ENCODE peak calls at places on chromosomes 16 and 17, in eight cellular contexts. Y, E, D, R, H, U, P and N are unnamed samples.

GRCh38 chr17:47188266-47188665 is 829 bp downstream of the CDC27 start:
- DNase-seq in Y (no peak), E (no peak), D (no peak), R (peak), H (no peak), U (no peak), P (no peak), N (no peak)

GRCh38 chr17:68061512-68062313 is 26.2 kb downstream of the KPNA2 start:
- DNase-seq in Y (no peak), E (no peak), D (no peak), R (no peak), H (peak), U (peak), P (peak), N (no peak)

GRCh38 chr17:28493467-28493866 is 12.7 kb upstream of the FOXN1 start:
- DNase-seq in Y (no peak), E (no peak), D (peak), R (peak), H (no peak), U (no peak), P (no peak), N (peak)

GRCh38 chr17:49502258-49502657 is 7.2 kb downstream of the NGFR start:
- DNase-seq in Y (no peak), E (no peak), D (no peak), R (no peak), H (no peak), U (no peak), P (no peak), N (no peak)

GRCh38 chr17:75260679-75261335 is 599 bp downstream of the GGA3 start:
- DNase-seq in Y (no peak), E (no peak), D (no peak), R (no peak), H (no peak), U (no peak), P (no peak), N (no peak)

GRCh38 chr17:17084941-17085340 is 42.7 kb downstream of the MPRIP start:
- DNase-seq in Y (peak), E (no peak), D (peak), R (no peak), H (no peak), U (peak), P (no peak), N (no peak)

GRCh38 chr16:79329967-79330366 is 270.6 kb downstream of the MAF start:
- DNase-seq in Y (no peak), E (no peak), D (no peak), R (no peak), H (no peak), U (no peak), P (no peak), N (no peak)

GRCh38 chr17:12358477-12358876 is 307.2 kb upstream of the MYOCD start:
- DNase-seq in Y (no peak), E (no peak), D (peak), R (peak), H (no peak), U (no peak), P (no peak), N (no peak)

GRCh38 chr16:48526058-48526957 is 83.7 kb downstream of the N4BP1 start:
- DNase-seq in Y (no peak), E (no peak), D (peak), R (no peak), H (no peak), U (peak), P (peak), N (no peak)

GRCh38 chr17:34633351-34633750 is 54.0 kb downstream of the TMEM132E start:
- DNase-seq in Y (no peak), E (no peak), D (peak), R (no peak), H (no peak), U (no peak), P (no peak), N (no peak)

GRCh38 chr17:41792835-41793748 is 6.6 kb upstream of the JUP start:
- DNase-seq in Y (no peak), E (no peak), D (peak), R (peak), H (peak), U (no peak), P (no peak), N (no peak)

GRCh38 chr17:71455219-71455618 is 665.6 kb upstream of the SOX9 start:
- DNase-seq in Y (no peak), E (no peak), D (no peak), R (no peak), H (no peak), U (no peak), P (no peak), N (no peak)

GRCh38 chr16:55502801-55503366 is 6.0 kb upstream of the LPCAT2 start:
- DNase-seq in Y (peak), E (no peak), D (peak), R (peak), H (peak), U (peak), P (no peak), N (peak)

GRCh38 chr17:34758747-34759146 is 179.4 kb downstream of the TMEM132E start:
- DNase-seq in Y (no peak), E (no peak), D (no peak), R (no peak), H (no peak), U (peak), P (peak), N (no peak)

GRCh38 chr16:78993342-78993741 is 607.2 kb downstream of the MAF start:
- DNase-seq in Y (no peak), E (no peak), D (no peak), R (no peak), H (peak), U (no peak), P (no peak), N (no peak)

GRCh38 chr17:74457146-74457819 is 9.2 kb upstream of the CD300A start:
- DNase-seq in Y (peak), E (peak), D (no peak), R (peak), H (peak), U (peak), P (no peak), N (peak)

GRCh38 chr17:4483012-4483840 is 15.5 kb upstream of the SPNS2 start:
- DNase-seq in Y (no peak), E (no peak), D (peak), R (no peak), H (peak), U (no peak), P (no peak), N (no peak)

GRCh38 chr17:36703860-36704266 is 102.5 kb downstream of the MRM1 start:
- DNase-seq in Y (peak), E (peak), D (no peak), R (peak), H (peak), U (no peak), P (no peak), N (peak)
- TF ChIP-seq CTCF in Y (no peak), E (no peak), D (no peak), R (no peak), H (no peak), U (no peak), P (no peak), N (no peak)

DNA sequence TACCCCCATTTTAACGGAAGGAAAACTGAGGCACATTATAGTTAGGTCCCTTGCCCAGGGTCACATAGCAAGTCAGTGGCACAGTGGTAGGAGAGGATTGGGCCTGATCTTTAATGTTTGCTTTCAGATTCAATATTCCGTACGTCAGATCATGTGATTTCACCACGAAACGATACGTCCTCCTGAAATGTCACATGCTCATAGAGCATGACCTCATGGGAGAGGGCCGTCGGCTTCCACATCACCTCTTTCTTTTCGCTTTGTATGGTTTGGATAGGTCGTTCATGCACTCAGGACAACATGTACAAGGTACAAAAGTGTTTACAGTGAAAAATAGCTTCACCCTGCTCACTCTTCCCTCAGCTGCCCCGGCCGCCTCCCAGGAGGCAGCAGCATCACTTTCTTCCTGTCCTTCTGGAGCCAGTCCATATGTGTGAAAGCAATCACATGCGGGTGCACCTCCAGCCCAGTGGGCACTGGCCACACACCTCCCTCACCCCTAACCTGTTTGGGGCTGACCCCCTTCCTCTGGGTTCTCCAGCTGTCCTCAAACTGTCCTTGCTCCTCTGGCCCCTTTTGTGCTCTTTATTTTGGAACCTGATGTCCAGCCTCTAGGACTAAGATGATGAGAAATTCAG is 199.9 kb downstream of the FOXL1 start:
- DNase-seq in Y (no peak), E (no peak), D (no peak), R (no peak), H (no peak), U (peak), P (no peak), N (no peak)
- TF ChIP-seq CTCF in Y (no peak), E (no peak), D (no peak), R (no peak), H (no peak), U (no peak), P (no peak), N (no peak)

GRCh38 chr16:89574681-89575246 is 794 bp upstream of the CPNE7 start:
- DNase-seq in Y (no peak), E (peak), D (peak), R (peak), H (no peak), U (no peak), P (no peak), N (peak)
- TF ChIP-seq CTCF in Y (no peak), E (peak), D (peak), R (peak), H (peak), U (no peak), P (peak), N (peak)

DNA sequence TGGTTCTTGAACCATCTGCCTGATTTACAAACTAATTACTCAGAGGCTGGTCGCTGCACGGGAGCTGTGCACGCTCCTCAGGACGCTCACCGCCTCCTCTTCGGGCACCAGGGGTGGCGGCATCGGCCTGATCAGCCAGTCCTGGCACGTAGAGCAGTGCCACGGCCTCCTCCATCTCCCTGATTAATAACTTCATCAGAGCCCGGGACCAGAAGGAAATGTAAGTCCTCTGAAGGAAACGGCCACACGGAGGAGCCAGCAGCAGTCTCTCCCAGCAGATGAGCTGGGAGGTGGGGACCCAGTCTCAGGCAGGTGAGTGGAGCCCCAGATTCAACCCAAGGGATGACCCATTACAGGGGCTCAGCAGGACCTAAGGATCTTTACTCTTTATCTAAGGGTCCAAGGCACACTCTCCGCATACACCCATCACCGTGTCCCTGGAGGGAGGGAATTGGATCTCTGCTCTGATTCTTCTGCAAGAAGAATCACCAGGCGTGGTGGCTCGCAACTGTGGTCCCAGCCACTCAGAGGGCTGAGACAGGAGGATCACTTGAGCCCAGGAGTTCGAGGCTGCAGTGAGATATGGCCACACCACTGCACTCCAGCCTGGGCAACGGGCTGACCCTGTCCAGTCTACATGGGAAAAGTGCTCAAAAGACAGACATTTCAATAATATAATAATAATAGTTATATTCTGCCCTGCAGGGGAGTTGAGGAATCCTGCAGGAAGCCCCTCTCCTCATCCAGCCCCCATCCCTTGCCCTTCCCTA is 366.5 kb downstream of the SEC14L1 start:
- DNase-seq in Y (peak), E (no peak), D (no peak), R (no peak), H (peak), U (no peak), P (no peak), N (no peak)
- TF ChIP-seq CTCF in Y (no peak), E (no peak), D (no peak), R (no peak), H (no peak), U (no peak), P (no peak), N (no peak)

DNA sequence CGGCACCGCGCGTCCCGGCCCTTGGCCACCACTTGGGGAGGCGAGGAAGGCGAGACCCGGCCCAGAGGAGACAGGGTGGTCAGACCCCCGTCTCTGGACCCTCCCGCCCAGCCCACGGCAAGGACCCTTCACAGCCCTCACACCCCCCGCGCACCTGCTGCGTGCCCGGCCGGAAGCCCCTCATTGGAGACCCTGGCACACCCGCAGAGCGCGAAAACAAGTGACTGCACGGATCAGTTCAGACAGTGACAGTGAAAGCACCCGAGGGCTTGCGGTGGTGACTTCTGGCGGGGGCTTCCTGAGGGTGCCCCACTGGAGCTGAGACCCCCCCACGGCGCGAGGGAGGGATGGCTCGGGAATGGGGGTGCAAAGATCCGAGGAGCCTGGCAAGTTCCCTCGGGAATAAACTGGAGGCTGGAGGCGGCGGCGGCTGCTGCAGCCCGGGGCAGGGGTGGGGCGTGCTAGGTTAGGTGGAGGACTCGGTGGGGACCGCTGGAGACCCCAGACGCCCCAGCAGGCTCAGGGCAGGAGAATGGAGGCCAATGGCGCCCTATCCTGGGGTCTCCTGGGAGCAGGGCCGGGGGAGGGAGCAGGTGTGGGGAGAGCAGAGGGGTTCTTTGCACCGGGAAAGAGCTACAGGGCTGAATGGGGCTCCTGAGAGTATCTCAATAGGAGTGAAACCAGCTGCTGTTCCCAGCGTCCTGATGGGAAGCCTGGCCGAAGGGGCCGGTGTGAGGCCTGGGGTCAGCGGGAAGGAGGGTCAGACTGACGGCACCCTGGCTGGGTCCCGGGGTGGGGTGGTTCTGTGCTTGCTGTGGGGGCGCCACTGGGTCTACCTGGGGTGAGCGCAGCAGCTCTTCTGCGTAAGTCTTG is 824 bp upstream of the FBXL16 start:
- DNase-seq in Y (no peak), E (no peak), D (no peak), R (no peak), H (no peak), U (no peak), P (no peak), N (no peak)
- TF ChIP-seq CTCF in Y (no peak), E (no peak), D (no peak), R (no peak), H (no peak), U (no peak), P (no peak), N (no peak)

GRCh38 chr16:87062569-87063442 is 254.4 kb downstream of the C16orf95 start:
- DNase-seq in Y (no peak), E (peak), D (peak), R (peak), H (peak), U (peak), P (peak), N (peak)
- TF ChIP-seq CTCF in Y (peak), E (peak), D (peak), R (peak), H (peak), U (no peak), P (peak), N (peak)

GRCh38 chr16:20624205-20624604 is 48.0 kb upstream of the ACSM2B start:
- DNase-seq in Y (no peak), E (no peak), D (no peak), R (no peak), H (no peak), U (no peak), P (no peak), N (no peak)

GRCh38 chr16:20628213-20628612 is 52.0 kb upstream of the ACSM2B start:
- DNase-seq in Y (no peak), E (no peak), D (no peak), R (no peak), H (no peak), U (no peak), P (no peak), N (no peak)

GRCh38 chr16:20622498-20622870 is 46.3 kb upstream of the ACSM2B start:
- DNase-seq in Y (no peak), E (no peak), D (no peak), R (no peak), H (no peak), U (no peak), P (no peak), N (no peak)

GRCh38 chr16:20626971-20627370 is 50.8 kb upstream of the ACSM2B start:
- DNase-seq in Y (no peak), E (no peak), D (no peak), R (no peak), H (no peak), U (no peak), P (no peak), N (no peak)

DNA sequence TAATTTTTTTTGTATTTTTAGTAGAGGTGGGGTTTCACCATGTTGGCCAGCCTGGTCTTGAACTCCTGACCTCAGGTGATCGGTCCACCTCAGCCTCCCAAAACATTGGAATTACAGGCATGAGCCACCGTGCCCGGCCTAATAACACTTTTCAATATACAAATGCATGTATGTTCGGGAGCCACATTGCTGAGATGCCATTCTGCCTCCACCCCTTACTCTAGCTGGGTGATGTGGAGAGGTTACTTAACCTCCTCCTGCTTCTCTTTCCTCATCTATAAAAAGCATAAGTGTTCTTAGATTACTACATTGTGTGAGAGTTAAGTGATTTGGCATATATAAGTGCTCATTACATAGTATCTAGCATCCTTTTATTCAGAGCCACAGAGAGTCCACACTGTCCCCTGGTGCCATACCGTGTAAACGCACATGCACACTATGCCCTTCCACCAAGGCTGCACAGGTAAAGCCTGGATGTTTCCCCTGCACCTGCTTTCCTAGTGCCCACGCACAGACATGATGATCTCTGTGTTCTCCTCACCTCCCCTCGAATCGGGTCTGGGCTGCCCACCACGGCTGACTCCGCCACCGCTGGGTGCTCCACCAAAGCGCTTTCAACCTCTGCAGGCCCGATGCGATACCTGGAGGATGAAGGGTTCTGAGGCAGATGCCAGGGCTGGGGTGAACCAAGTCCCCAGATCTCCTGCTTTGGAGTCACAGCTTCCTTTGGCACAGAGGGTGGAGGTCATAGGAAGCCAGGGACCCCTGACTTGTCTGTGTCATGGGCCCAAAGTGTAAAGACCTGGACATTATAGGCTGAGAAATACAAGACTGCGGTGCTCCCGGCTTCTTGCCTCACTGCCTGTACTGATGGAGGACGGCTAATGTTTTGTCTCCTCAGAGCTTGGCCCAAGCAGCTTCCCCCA is 49.0 kb upstream of the ACSM2B start:
- DNase-seq in Y (no peak), E (no peak), D (no peak), R (no peak), H (no peak), U (no peak), P (no peak), N (no peak)
- TF ChIP-seq CTCF in Y (no peak), E (no peak), D (no peak), R (no peak), H (no peak), U (no peak), P (no peak), N (no peak)

GRCh38 chr16:7511549-7512260 is 179.1 kb downstream of the RBFOX1 start:
- DNase-seq in Y (no peak), E (no peak), D (no peak), R (no peak), H (no peak), U (no peak), P (no peak), N (no peak)

GRCh38 chr16:7512503-7512902 is 179.9 kb downstream of the RBFOX1 start:
- DNase-seq in Y (no peak), E (no peak), D (no peak), R (no peak), H (no peak), U (no peak), P (no peak), N (no peak)

GRCh38 chr16:7515543-7515942 is 182.9 kb downstream of the RBFOX1 start:
- DNase-seq in Y (no peak), E (no peak), D (no peak), R (no peak), H (no peak), U (no peak), P (no peak), N (no peak)

GRCh38 chr16:7509919-7510705 is 177.5 kb downstream of the RBFOX1 start:
- DNase-seq in Y (peak), E (no peak), D (no peak), R (no peak), H (no peak), U (no peak), P (no peak), N (peak)

DNA sequence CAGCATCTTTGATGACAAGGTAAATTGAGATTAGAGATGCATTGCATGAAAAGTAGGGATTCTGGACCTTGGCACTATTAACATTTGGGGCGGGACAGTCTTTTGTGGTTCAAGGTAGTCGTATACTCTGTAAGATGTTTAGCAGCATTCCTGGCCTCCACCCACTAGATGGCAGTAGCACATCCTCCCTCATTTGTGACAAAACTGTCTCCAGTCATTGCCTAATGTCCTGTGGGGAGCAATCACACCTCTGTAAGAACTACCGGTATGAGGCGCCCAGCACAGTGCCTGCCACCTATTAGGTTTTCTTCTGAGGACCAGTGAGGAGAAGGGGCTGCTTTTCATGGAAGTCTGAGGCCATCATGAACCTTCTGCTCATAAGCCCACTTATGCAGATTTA is 180.8 kb downstream of the RBFOX1 start:
- DNase-seq in Y (no peak), E (no peak), D (no peak), R (no peak), H (no peak), U (no peak), P (no peak), N (no peak)
- TF ChIP-seq CTCF in Y (no peak), E (peak), D (peak), R (no peak), H (no peak), U (no peak), P (peak), N (peak)